ENCODE peak calls at places on chromosomes 3 and 15, in eight cellular contexts. D is AG10803, S is PC-3, H is heart left ventricle, B is choroid plexus epithelial cell, F is kidney epithelial cell, L is GM23248, T is brain microvascular endothelial cell. A is an unnamed sample.

GRCh38 chr3:22284559-22284958 is 533.5 kb upstream of the ZNF385D start:
- DNase-seq in F (no peak), S (peak; percentile 78), L (peak; percentile 41), H (no peak), B (peak; percentile 85), D (peak; percentile 5), T (peak; percentile 42), A (peak; percentile 9)

GRCh38 chr15:69060041-69060481 is 45.6 kb downstream of the NOX5 start:
- DNase-seq in D (no peak), B (no peak), F (no peak), H (peak; percentile 85), L (no peak), S (no peak), T (no peak), A (no peak)

GRCh38 chr3:133514418-133514817 is 59.1 kb upstream of the CDV3 start:
- DNase-seq in H (no peak), B (no peak), T (no peak), F (peak; percentile 42), L (no peak), D (no peak), S (no peak), A (no peak)

GRCh38 chr15:25717861-25718504 is 145.1 kb downstream of the ATP10A start:
- DNase-seq in S (no peak), F (no peak), T (no peak), B (no peak), L (peak; percentile 62), H (no peak), D (peak; percentile 34), A (no peak)

GRCh38 chr3:120304569-120305090 is 19.6 kb upstream of the GPR156 start:
- DNase-seq in L (no peak), B (no peak), T (no peak), F (no peak), H (no peak), D (no peak), S (peak; percentile 31), A (no peak)

GRCh38 chr3:64133272-64133671 is 92.0 kb downstream of the PRICKLE2 start:
- DNase-seq in T (no peak), D (no peak), F (no peak), B (no peak), L (no peak), S (no peak), H (no peak), A (no peak)

GRCh38 chr3:52055537-52056351 is 627 bp downstream of the DUSP7 start:
- DNase-seq in B (peak; percentile 57), L (peak; percentile 86), F (no peak), H (peak; percentile 61), S (peak; percentile 51), T (no peak), D (peak; percentile 55), A (peak; percentile 51)

GRCh38 chr15:73265536-73266153 is 103.1 kb downstream of the HCN4 start:
- DNase-seq in B (peak; percentile 77), T (peak; percentile 55), H (no peak), L (peak; percentile 62), S (peak; percentile 56), D (peak; percentile 29), F (peak; percentile 12), A (peak; percentile 68)

GRCh38 chr15:78906310-78906608 is 33.6 kb downstream of the MORF4L1 start:
- DNase-seq in L (peak; percentile 93), B (peak; percentile 82), T (peak; percentile 77), D (peak; percentile 92), H (peak; percentile 66), F (peak; percentile 65), S (peak; percentile 80), A (peak; percentile 65)

GRCh38 chr15:38253448-38253847 is 812 bp downstream of the SPRED1 start:
- DNase-seq in D (peak; percentile 70), L (peak; percentile 84), H (no peak), T (peak; percentile 64), S (peak; percentile 82), B (peak; percentile 71), F (peak; percentile 59), A (peak; percentile 62)

GRCh38 chr3:20064387-20064786 is 24.1 kb downstream of the KAT2B start:
- DNase-seq in F (no peak), T (no peak), H (no peak), B (no peak), D (no peak), L (no peak), S (no peak), A (peak; percentile 85)

GRCh38 chr3:156586905-156587766 is 32.2 kb upstream of the SSR3 start:
- DNase-seq in S (no peak), D (peak; percentile 3), T (no peak), L (no peak), B (no peak), F (no peak), H (no peak), A (no peak)

GRCh38 chr3:14988988-14989394 is 41.6 kb downstream of the NR2C2 start:
- DNase-seq in D (no peak), B (no peak), T (no peak), S (peak; percentile 13), F (no peak), L (no peak), H (no peak), A (no peak)

GRCh38 chr3:16897254-16897926 is 12.6 kb downstream of the PLCL2 start:
- DNase-seq in D (peak; percentile 75), T (no peak), H (no peak), B (peak; percentile 38), S (peak; percentile 94), L (no peak), F (no peak), A (no peak)

GRCh38 chr3:41199866-41200668 is 762 bp downstream of the CTNNB1 start:
- DNase-seq in T (no peak), B (peak; percentile 50), F (no peak), S (peak; percentile 46), H (no peak), D (peak; percentile 9), L (peak; percentile 67), A (peak; percentile 50)

GRCh38 chr3:53938645-53939044 is 47.0 kb upstream of the SELENOK start:
- DNase-seq in D (peak; percentile 49), H (no peak), T (peak; percentile 52), S (peak; percentile 69), L (peak; percentile 74), F (peak; percentile 14), B (peak; percentile 72), A (peak; percentile 59)

GRCh38 chr15:29449136-29449535 is 179.5 kb upstream of the NSMCE3 start:
- DNase-seq in D (no peak), F (no peak), L (peak; percentile 8), T (peak; percentile 9), B (no peak), H (no peak), S (peak; percentile 23), A (no peak)

GRCh38 chr3:25096536-25096935 is 331.5 kb upstream of the RARB start:
- DNase-seq in H (no peak), S (no peak), B (no peak), F (no peak), L (no peak), T (no peak), D (no peak), A (peak; percentile 2)

GRCh38 chr3:114332342-114333179 is 38.7 kb downstream of the TIGIT start:
- DNase-seq in B (no peak), D (no peak), T (no peak), H (no peak), L (no peak), S (no peak), F (no peak), A (no peak)
- H3K4me3 ChIP-seq in B (no peak overlapping the region), D (no peak overlapping the region), T (no peak overlapping the region), H (no peak overlapping the region), L (no peak overlapping the region), S (no peak overlapping the region), F (no peak overlapping the region), A (no peak overlapping the region)

GRCh38 chr15:77480859-77481258 is 60.2 kb downstream of the HMG20A start:
- DNase-seq in L (no peak), H (no peak), T (no peak), D (no peak), B (no peak), S (no peak), F (no peak), A (no peak)

GRCh38 chr15:77484994-77485393 is 64.3 kb downstream of the HMG20A start:
- DNase-seq in L (no peak), D (no peak), B (no peak), S (no peak), H (no peak), T (no peak), F (no peak), A (no peak)

GRCh38 chr15:77481670-77482069 is 61.0 kb downstream of the HMG20A start:
- DNase-seq in T (no peak), H (no peak), B (peak; percentile 40), F (no peak), L (peak; percentile 69), S (no peak), D (peak; percentile 70), A (peak; percentile 68)

GRCh38 chr15:77483426-77483825 is 62.7 kb downstream of the HMG20A start:
- DNase-seq in H (no peak), S (no peak), D (no peak), F (no peak), B (no peak), L (no peak), T (no peak), A (no peak)

GRCh38 chr15:77482570-77482969 is 61.9 kb downstream of the HMG20A start:
- DNase-seq in L (peak; percentile 89), S (peak; percentile 63), F (no peak), B (peak; percentile 87), D (peak; percentile 86), H (no peak), T (peak; percentile 65), A (peak; percentile 50)
- H3K4me3 ChIP-seq in L (peak overlapping the region; percentile 34), S (no peak overlapping the region), F (no peak overlapping the region), B (no peak overlapping the region), D (no peak overlapping the region), H (no peak overlapping the region), T (no peak overlapping the region), A (no peak overlapping the region)

DNA sequence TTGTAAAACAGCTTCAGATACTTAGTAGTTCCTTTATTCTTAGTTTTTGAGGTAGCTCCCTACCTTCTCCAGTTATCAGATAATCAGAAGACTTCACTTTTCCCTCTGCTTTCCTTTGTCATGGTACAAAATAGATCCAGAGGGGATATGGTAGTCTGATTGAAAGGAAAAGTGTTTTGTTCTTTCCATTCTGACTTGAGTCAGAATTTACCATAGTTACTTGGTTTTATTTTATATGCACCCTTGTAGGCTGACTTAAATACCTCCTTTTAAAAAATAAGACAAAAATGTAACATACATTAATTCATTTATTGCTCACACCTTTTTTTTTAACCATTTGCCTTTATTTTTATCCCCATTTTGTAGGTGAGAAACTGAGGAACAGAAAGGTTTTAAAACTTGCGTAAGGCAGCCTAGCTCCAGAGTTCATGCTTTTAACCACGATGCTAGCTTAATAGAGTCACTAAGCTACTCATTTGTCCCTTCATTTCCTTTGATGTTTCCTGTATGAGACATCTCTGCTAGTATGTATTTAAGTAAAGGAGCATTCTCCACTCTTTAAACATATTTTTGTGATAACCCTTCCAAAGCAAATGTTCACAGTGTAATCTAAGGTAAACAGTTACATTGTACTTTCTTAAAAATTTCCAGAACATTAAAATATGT is 187.5 kb downstream of the KLHL25 start:
- DNase-seq in T (no peak), D (no peak), B (peak; percentile 38), S (peak; percentile 67), F (no peak), H (no peak), L (peak; percentile 69), A (peak; percentile 36)
- H3K4me3 ChIP-seq in T (no peak overlapping the region), D (no peak overlapping the region), B (no peak overlapping the region), S (peak overlapping the region; percentile 33), F (no peak overlapping the region), H (no peak overlapping the region), L (peak overlapping the region; percentile 45), A (no peak overlapping the region)

DNA sequence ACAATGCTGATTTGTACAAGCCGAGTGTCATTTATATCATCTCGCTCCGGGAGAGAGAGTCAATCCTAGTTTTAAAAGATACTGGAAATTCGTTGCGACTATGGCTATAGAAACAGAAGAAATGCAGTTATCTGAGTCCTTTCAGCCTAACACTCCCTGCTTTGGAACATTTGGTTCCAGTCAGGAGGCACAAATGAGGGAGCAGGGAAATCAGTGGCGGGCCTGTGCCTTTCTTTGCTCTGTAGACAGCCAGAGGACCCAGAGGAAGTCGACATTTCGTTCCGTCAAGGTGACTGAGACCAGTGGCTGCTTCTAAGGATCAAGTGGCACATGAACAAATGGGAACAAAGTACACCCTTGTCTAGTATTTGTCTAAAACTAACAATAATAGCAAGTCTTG is 745 bp upstream of the RIOX2 start:
- DNase-seq in H (no peak), L (no peak), T (no peak), F (no peak), S (no peak), D (no peak), B (no peak), A (no peak)
- H3K4me3 ChIP-seq in H (peak overlapping the region; percentile 82), L (peak overlapping the region; percentile 72), T (no peak overlapping the region), F (peak overlapping the region; percentile 83), S (peak overlapping the region; percentile 75), D (peak overlapping the region; percentile 68), B (peak overlapping the region; percentile 83), A (no peak overlapping the region)